ENCODE peak calls at places on chromosome 4, in four cellular contexts. W is left lung, J is pancreas, F is HCT116. U is an unnamed sample.

GRCh38 chr4:151671541-151672059 is 89.2 kb downstream of the GATB start:
- ATAC-seq in W (no peak), J (no peak), F (no peak), U (no peak)

GRCh38 chr4:120017939-120018692 is 48.5 kb downstream of the MAD2L1 start:
- ATAC-seq in W (no peak), J (peak; percentile 81), F (no peak), U (no peak)

GRCh38 chr4:185213829-185214228 is 4.4 kb downstream of the SNX25 start:
- ATAC-seq in W (no peak), J (no peak), F (no peak), U (no peak)

GRCh38 chr4:107870916-107871786 is 46.4 kb downstream of the SGMS2 start:
- ATAC-seq in W (peak; percentile 82), J (peak; percentile 95), F (no peak), U (no peak)

GRCh38 chr4:173990126-173990878 is 293.2 kb downstream of the FBXO8 start:
- ATAC-seq in W (peak; percentile 77), J (peak; percentile 71), F (peak; percentile 66), U (peak; percentile 16)

GRCh38 chr4:10509733-10510132 is 52.5 kb upstream of the ZNF518B start:
- ATAC-seq in W (no peak), J (no peak), F (no peak), U (no peak)

GRCh38 chr4:119046263-119046662 is 89.4 kb upstream of the MYOZ2 start:
- ATAC-seq in W (peak; percentile 77), J (no peak), F (no peak), U (peak; percentile 84)

GRCh38 chr4:152640058-152640921 is 39.5 kb downstream of the TMEM154 start:
- ATAC-seq in W (peak; percentile 64), J (peak; percentile 90), F (peak; percentile 74), U (no peak)

GRCh38 chr4:85557016-85557901 is 82.3 kb downstream of the ARHGAP24 start:
- ATAC-seq in W (no peak), J (peak; percentile 11), F (no peak), U (no peak)

GRCh38 chr4:142365386-142365785 is 480.7 kb downstream of the INPP4B start:
- ATAC-seq in W (no peak), J (no peak), F (no peak), U (no peak)

GRCh38 chr4:98482503-98482846 is 175.9 kb downstream of the TSPAN5 start:
- ATAC-seq in W (no peak), J (no peak), F (no peak), U (no peak)

GRCh38 chr4:45172636-45173035 is 446.3 kb upstream of the GNPDA2 start:
- ATAC-seq in W (no peak), J (no peak), F (no peak), U (no peak)

GRCh38 chr4:870951-871350 is 45.0 kb upstream of the CPLX1 start:
- ATAC-seq in W (no peak), J (no peak), F (no peak), U (no peak)

GRCh38 chr4:182938213-182938645 is 21.0 kb upstream of the DCTD start:
- ATAC-seq in W (peak; percentile 100), J (peak; percentile 100), F (peak; percentile 100), U (peak; percentile 90)
- H3K4me3 ChIP-seq in W (no peak overlapping the region), J (no peak overlapping the region), F (no peak overlapping the region), U (no peak overlapping the region)

DNA sequence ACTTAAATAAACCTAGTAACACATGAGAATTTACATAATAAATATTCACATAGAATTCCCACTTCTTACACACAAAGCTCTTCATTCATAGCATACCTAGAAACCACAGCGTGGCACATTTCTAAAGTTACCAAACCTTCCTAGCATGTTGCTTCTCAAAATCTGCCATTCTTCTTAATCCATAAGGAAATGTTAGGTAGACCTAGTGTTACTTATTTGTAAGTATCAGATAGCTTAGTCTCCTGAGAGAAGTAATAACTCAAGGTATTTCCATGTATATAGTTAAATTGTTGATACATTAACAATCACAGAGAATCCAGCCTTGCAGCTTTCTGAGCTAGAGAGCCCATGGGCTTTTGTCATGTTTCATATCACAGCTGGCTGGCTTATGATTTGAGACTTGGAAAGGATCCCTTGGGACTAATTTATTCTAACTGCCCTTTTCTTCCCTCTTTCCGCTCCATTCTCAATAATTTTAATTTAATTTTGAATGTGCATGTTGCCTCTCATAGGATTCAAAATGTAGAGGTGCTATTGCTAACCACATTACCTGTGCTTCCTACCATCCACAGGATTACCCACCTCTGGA is 17.6 kb downstream of the SH3RF1 start:
- ATAC-seq in W (no peak), J (peak; percentile 15), F (no peak), U (no peak)
- H3K4me1 ChIP-seq in W (peaks cover 34% of the 10 kb centered on the region), J (peaks cover 70% of the 10 kb centered on the region), F (peaks cover 91% of the 10 kb centered on the region), U (peaks cover 79% of the 10 kb centered on the region)

DNA sequence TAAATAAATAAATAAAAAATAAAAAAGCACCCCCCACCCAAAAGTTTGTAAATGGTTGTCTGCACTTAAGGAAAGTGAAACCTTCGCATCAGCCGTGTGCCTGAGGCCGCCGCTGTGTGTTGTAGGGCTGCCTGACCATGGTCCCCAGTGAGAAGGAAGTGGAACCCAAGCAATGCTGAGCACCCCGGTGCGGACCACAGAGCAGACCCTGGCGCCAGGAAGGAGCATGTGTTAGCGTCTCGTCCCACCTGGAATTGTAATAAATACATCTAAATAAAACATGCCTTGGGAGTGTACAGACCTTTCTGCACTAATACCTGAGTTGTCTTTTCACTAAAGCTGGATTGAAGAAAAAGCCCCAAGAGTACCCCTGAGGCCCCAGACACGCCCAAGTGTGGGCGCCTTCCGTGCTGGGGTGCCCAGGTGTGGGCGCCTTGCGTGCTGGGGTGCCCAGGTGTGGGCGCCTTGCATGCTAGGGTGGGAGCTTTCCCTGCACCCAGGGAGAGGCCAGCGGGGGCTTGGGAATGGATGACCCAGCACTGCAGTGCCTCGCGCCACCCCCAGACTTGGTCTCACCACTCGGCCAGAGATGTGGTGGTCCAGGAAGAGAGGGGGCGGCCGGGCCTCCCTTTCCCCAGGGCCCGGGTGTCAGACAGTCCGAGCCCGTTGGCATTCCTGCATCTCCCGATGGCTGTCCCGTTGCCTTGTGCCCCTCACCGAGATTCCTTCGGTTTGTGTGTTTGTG is 33.7 kb downstream of the HTT-AS start:
- ATAC-seq in W (no peak), J (no peak), F (no peak), U (no peak)
- H3K4me3 ChIP-seq in W (peak overlapping the region; percentile 41), J (no peak overlapping the region), F (no peak overlapping the region), U (no peak overlapping the region)

DNA sequence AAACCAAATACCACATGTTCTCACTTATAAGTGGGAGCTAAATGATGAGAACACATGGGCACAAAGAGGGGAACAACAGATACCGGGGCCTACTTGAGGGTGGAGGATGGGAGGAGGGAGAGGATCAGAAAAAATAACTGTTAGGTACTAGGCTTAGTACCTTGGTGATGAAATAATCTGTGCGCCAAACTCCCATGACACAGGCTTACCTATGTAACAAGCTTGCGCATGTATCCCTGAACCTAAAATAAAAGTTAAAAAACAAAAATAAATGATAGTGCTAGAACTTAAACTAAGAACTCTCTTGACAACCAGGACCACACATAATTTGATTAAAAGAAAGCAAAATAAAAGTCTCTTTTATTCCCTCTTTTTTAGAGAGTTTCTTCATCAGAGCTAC is 150.6 kb downstream of the CHIC2 start:
- ATAC-seq in W (no peak), J (no peak), F (no peak), U (no peak)
- H3K4me1 ChIP-seq in W (no peaks in the 10 kb centered on the region), J (peaks cover 4% of the 10 kb centered on the region), F (peaks cover 8% of the 10 kb centered on the region), U (no peaks in the 10 kb centered on the region)

GRCh38 chr4:150578745-150579470 is 3.0 kb upstream of the MAB21L2 start:
- ATAC-seq in W (no peak), J (peak; percentile 65), F (no peak), U (no peak)

GRCh38 chr4:150580244-150580643 is 1.7 kb upstream of the MAB21L2 start:
- ATAC-seq in W (no peak), J (no peak), F (no peak), U (no peak)

GRCh38 chr4:150581611-150582010 is 340 bp upstream of the MAB21L2 start:
- ATAC-seq in W (no peak), J (no peak), F (no peak), U (no peak)

GRCh38 chr4:150581206-150581605 is 745 bp upstream of the MAB21L2 start:
- ATAC-seq in W (no peak), J (no peak), F (no peak), U (no peak)

DNA sequence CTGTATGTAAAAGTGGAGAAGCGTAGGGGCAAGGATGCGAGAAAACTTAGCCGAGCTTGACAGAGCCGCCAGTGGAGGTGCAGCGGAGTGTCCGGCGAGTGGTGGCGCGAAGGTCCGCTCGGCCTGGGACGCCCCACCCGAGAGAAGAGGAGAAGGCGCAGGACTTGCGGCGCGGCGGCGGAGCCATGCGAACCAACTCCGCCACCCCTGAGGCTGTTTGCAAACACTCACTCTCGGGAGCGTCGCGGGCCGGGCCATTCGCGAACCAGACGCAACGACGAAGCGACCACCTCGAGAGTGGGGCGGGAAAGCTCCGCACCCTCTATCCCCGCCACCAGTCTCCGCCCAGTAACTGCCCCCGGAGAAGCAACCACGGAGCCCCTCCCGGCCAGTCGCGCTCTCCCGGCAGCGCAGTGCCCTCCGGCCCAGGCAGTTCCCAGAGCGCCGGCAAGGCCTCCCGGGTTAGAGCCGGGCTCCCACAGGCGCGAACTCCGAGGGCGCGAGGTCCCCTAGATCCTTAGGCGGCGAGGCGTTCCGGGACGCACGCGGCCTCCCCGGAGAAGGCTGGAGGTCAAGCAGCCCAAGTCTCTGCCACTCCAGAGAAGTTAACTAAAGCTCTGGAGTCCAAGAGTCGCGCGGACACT is 2.2 kb upstream of the MAB21L2 start:
- ATAC-seq in W (peak; percentile 35), J (no peak), F (no peak), U (peak; percentile 43)
- H3K4me3 ChIP-seq in W (no peak overlapping the region), J (no peak overlapping the region), F (no peak overlapping the region), U (peak overlapping the region; percentile 2)

GRCh38 chr4:148563684-148564083 is 121.5 kb upstream of the NR3C2 start:
- ATAC-seq in W (peak; percentile 64), J (peak; percentile 54), F (no peak), U (no peak)
- H3K4me1 ChIP-seq in W (no peaks in the 10 kb centered on the region), J (no peaks in the 10 kb centered on the region), F (no peaks in the 10 kb centered on the region), U (no peaks in the 10 kb centered on the region)

GRCh38 chr4:103478210-103478609 is 241.6 kb downstream of the TACR3 start:
- ATAC-seq in W (no peak), J (no peak), F (no peak), U (no peak)

GRCh38 chr4:103484521-103484920 is 235.3 kb downstream of the TACR3 start:
- ATAC-seq in W (no peak), J (no peak), F (no peak), U (no peak)

GRCh38 chr4:103482893-103483292 is 236.9 kb downstream of the TACR3 start:
- ATAC-seq in W (no peak), J (no peak), F (peak; percentile 50), U (peak; percentile 28)

GRCh38 chr4:103482471-103482870 is 237.3 kb downstream of the TACR3 start:
- ATAC-seq in W (no peak), J (no peak), F (no peak), U (no peak)

GRCh38 chr4:103478729-103479128 is 241.1 kb downstream of the TACR3 start:
- ATAC-seq in W (no peak), J (no peak), F (no peak), U (no peak)
- H3K4me3 ChIP-seq in W (no peak overlapping the region), J (no peak overlapping the region), F (no peak overlapping the region), U (no peak overlapping the region)

U was measured in gastroesophageal sphincter.